ENCODE peak calls at places on chromosomes 12 and 14, in ten cellular contexts. A, M, U, H, S, Z, T, B, O and N are unnamed samples.

GRCh38 chr12:97046901-97047300 is 139.8 kb downstream of the NEDD1 start:
- DNase-seq in S (no peak), Z (no peak), A (no peak), O (no peak), U (no peak), M (no peak), H (no peak), B (no peak), T (no peak), N (no peak)

GRCh38 chr12:4858385-4858784 is 51.3 kb upstream of the KCNA1 start:
- DNase-seq in B (no peak), A (peak), O (no peak), H (peak), Z (no peak), M (peak), T (no peak), S (no peak), U (no peak), N (no peak)

GRCh38 chr14:35405304-35405996 is 901 bp upstream of the NFKBIA start:
- DNase-seq in A (no peak), B (peak), H (no peak), T (no peak), M (no peak), U (peak), Z (peak), O (no peak), S (peak), N (no peak)

GRCh38 chr12:123671876-123672275 is 963 bp downstream of the TCTN2 start:
- DNase-seq in A (no peak), U (no peak), T (peak), Z (no peak), O (peak), M (no peak), S (no peak), B (peak), H (no peak), N (no peak)

GRCh38 chr12:1920971-1921370 is 2.5 kb upstream of the CACNA2D4 start:
- DNase-seq in B (no peak), T (no peak), A (no peak), U (no peak), Z (peak), H (no peak), M (peak), S (peak), O (no peak), N (no peak)

GRCh38 chr12:2273288-2273687 is 220.5 kb downstream of the CACNA1C start:
- DNase-seq in O (peak), H (no peak), M (no peak), U (no peak), A (no peak), Z (no peak), T (peak), S (no peak), B (peak), N (no peak)

GRCh38 chr12:12722351-12723146 is 5.4 kb downstream of the CDKN1B start:
- DNase-seq in U (peak), Z (no peak), M (no peak), O (peak), H (no peak), T (peak), B (peak), S (no peak), A (no peak), N (no peak)

GRCh38 chr12:76480800-76481199 is 78.8 kb downstream of the OSBPL8 start:
- DNase-seq in B (no peak), O (no peak), M (no peak), Z (no peak), T (no peak), H (no peak), U (no peak), A (no peak), S (no peak), N (no peak)

GRCh38 chr12:57104292-57104910 is 6.8 kb downstream of the STAT6 start:
- DNase-seq in B (no peak), H (peak), A (no peak), S (no peak), Z (no peak), T (no peak), U (no peak), M (no peak), O (no peak), N (no peak)

GRCh38 chr14:91412939-91413338 is 4.7 kb downstream of the CCDC88C start:
- DNase-seq in B (no peak), T (no peak), A (no peak), Z (no peak), O (no peak), S (no peak), H (no peak), M (no peak), U (no peak), N (no peak)

GRCh38 chr14:76546426-76547221 is 170.7 kb downstream of the ESRRB start:
- DNase-seq in T (no peak), Z (no peak), S (no peak), H (no peak), U (peak), A (peak), M (peak), O (peak), B (no peak), N (peak)
- TF ChIP-seq CTCF in T (peak), Z (peak), S (peak), H (no peak), U (peak), A (peak), M (peak), O (peak), B (peak), N (peak)

GRCh38 chr12:6276936-6277615 is 33.4 kb upstream of the PLEKHG6 start:
- DNase-seq in B (no peak), M (peak), O (no peak), A (no peak), U (peak), S (no peak), Z (peak), H (no peak), T (no peak), N (no peak)
- TF ChIP-seq CTCF in B (no peak), M (peak), O (no peak), A (peak), U (peak), S (peak), Z (peak), H (no peak), T (peak), N (no peak)

GRCh38 chr14:102975662-102976061 is 53.2 kb downstream of the AMN start:
- DNase-seq in A (no peak), S (no peak), U (no peak), B (no peak), M (no peak), H (no peak), T (no peak), Z (no peak), O (no peak), N (no peak)
- TF ChIP-seq CTCF in A (no peak), S (no peak), U (no peak), B (no peak), M (peak), H (no peak), T (peak), Z (no peak), O (no peak), N (no peak)

DNA sequence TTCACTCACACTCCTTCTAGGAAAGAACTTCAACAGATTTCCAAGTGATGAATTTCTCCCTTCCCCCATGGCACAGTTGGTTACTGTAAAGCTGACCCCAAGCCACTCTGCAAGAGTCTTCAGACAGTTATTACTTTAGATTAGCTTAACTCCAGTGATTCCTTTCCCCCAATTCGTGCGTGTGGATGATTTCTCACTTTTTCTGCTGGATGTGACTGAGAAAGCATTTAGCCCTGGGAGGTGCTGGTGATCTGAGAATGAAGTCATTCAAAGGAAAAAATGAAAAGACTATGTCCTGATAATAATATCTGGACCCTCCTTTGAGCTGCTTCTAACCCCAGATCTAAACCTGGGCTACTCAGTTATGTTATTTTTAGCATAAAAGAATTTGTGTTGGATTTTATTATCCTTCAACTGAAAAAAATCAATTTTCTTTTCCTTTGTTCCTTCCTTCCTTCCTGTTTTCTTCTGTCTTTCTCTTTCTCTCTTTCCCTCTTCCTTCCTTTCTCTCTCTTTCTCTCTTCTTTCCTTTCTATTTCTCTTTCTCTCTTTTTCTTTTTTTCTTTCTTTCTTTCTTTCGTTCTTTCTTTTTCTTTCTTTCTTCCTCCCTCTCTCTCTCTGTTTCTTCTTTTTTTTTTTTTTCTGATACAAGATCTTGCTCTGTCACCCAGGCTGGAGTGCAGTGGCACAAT is 47.6 kb upstream of the PPP1R12A start:
- DNase-seq in O (no peak), A (no peak), H (no peak), U (no peak), B (no peak), Z (no peak), M (no peak), T (no peak), S (no peak), N (no peak)
- TF ChIP-seq CTCF in O (no peak), A (no peak), H (no peak), U (no peak), B (no peak), Z (no peak), M (no peak), T (no peak), S (no peak), N (no peak)

GRCh38 chr12:130126023-130126432 is 36.2 kb upstream of the FZD10 start:
- DNase-seq in A (no peak), M (peak), U (peak), O (peak), H (no peak), T (no peak), B (no peak), S (no peak), Z (no peak), N (peak)
- TF ChIP-seq CTCF in A (no peak), M (peak), U (peak), O (no peak), H (no peak), T (no peak), B (no peak), S (no peak), Z (no peak), N (no peak)

DNA sequence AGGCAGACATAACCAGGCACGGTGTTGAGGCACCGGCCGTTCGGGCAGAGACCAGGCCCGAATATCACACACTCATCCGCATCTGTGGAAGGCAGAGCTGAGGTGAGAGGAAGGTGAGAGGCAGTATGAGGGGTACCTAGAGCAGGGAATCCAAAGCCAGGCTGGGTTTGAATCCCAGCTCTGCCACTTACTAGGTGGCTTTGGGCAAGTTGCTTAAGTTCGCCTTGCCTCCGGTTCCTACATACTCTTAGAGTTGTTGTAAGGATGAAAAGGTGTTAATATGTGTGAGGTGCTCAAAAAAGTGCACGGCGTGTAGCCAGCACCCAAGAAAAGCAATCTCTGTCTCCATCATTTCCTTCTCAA is 10.4 kb downstream of the ISCA2 start:
- DNase-seq in O (no peak), T (no peak), B (no peak), A (no peak), U (no peak), M (no peak), Z (no peak), S (no peak), H (no peak), N (no peak)
- TF ChIP-seq CTCF in O (no peak), T (no peak), B (no peak), A (no peak), U (no peak), M (no peak), Z (no peak), S (no peak), H (no peak), N (no peak)

GRCh38 chr14:26163761-26164160 is 434.1 kb downstream of the NOVA1 start:
- DNase-seq in B (peak), A (no peak), M (peak), T (peak), S (no peak), Z (no peak), H (no peak), O (peak), U (peak), N (no peak)
- TF ChIP-seq CTCF in B (peak), A (peak), M (peak), T (peak), S (peak), Z (no peak), H (no peak), O (peak), U (peak), N (no peak)

GRCh38 chr12:69119770-69120169 is 119.6 kb upstream of the CPSF6 start:
- DNase-seq in B (no peak), T (no peak), H (no peak), Z (no peak), M (no peak), O (no peak), A (no peak), U (no peak), S (no peak), N (no peak)
- TF ChIP-seq CTCF in B (no peak), T (no peak), H (no peak), Z (no peak), M (no peak), O (no peak), A (no peak), U (no peak), S (no peak), N (no peak)

GRCh38 chr14:93207468-93208308 is 632 bp downstream of the UBR7 start:
- DNase-seq in T (peak), U (peak), H (no peak), Z (no peak), O (peak), A (peak), B (peak), M (no peak), S (no peak), N (peak)
- TF ChIP-seq CTCF in T (peak), U (peak), H (no peak), Z (peak), O (peak), A (peak), B (peak), M (peak), S (peak), N (peak)

DNA sequence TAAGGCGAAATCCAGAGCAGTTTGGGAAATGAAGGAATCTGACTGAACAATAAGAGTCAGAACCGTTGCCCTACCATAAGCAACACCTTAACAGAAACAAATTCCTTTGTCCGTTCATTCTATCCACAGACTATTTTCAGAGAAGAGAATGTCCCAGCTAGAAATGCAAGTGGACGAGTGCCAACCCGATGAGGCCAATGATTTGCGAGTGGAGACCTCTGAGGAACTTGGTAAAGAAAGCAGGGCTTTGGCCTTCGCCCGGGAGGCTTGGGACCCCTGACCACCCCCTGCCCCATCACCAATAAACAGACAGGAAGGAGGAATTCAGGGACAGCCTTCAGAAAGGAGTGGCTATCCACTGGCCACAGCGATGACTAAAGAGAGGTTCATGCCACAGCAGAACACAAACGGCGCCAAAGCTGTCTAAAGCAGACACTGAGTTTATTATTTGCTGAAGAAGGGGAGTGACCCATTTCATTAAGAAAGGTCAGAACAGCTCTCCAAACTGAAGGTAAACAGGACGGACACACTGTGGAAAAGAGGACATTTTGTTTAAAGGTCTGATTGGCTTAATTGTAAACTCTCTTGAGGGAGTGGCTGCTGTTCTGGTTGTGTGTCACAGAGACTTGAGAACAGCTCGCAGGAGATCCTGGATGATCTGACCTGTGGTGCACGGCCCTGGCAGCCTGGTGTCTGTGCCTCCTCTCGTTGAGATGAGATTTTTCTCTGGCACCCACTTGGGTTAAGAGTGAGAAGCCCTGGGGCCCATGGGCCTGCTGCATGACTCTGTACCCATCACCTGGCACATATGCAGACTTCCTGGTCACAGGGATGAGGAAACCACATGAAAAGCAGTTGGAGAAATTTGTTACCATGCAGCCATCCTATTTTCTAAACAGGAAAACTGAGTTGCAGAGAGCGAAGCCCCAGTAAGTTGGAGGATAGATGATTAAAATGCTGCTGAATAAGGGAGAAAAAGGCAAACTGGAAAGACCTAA is 142.0 kb upstream of the PZP start:
- DNase-seq in U (peak), S (no peak), M (no peak), A (no peak), H (no peak), O (no peak), Z (no peak), T (peak), B (no peak), N (no peak)
- TF ChIP-seq CTCF in U (no peak), S (no peak), M (no peak), A (no peak), H (no peak), O (no peak), Z (no peak), T (no peak), B (no peak), N (no peak)